ENCODE peak calls at places on chromosomes 1 and 21, in seven cellular contexts. I is H1, B is upper lobe of right lung, H is cardiac muscle cell, J is ovary, P is right lobe of liver, M is stomach. X is an unnamed sample.

GRCh38 chr1:163315773-163316374 is 5.9 kb upstream of the NUF2 start:
- DNase-seq in J (peak), B (no peak), I (no peak), M (peak), H (peak), P (no peak), X (no peak)

GRCh38 chr21:38088916-38089762 is 167.7 kb upstream of the KCNJ15 start:
- DNase-seq in B (no peak), I (no peak), M (no peak), P (no peak), H (no peak), J (no peak), X (no peak)

GRCh38 chr1:29688477-29689365 is 452.4 kb downstream of the PTPRU start:
- DNase-seq in H (no peak), M (no peak), P (peak), J (no peak), I (no peak), B (peak), X (no peak)

GRCh38 chr1:91795601-91796389 is 90.2 kb downstream of the TGFBR3 start:
- DNase-seq in M (no peak), J (no peak), I (no peak), H (no peak), B (no peak), P (no peak), X (no peak)

GRCh38 chr1:175690298-175690697 is 53.1 kb downstream of the TNR start:
- DNase-seq in H (no peak), I (no peak), P (no peak), J (no peak), M (no peak), B (no peak), X (no peak)

GRCh38 chr1:195981448-195982139 is 626.6 kb downstream of the KCNT2 start:
- DNase-seq in P (no peak), I (no peak), J (no peak), B (no peak), M (no peak), H (no peak), X (no peak)

GRCh38 chr1:7679873-7680790 is 91.0 kb upstream of the VAMP3 start:
- DNase-seq in B (peak), I (no peak), J (peak), P (no peak), M (peak), H (peak), X (no peak)

GRCh38 chr1:204141131-204141530 is 10.7 kb downstream of the ETNK2 start:
- DNase-seq in P (no peak), B (no peak), I (no peak), M (no peak), H (no peak), J (no peak), X (no peak)

GRCh38 chr1:226702318-226702956 is 36.6 kb downstream of the ITPKB start:
- DNase-seq in J (no peak), H (no peak), B (no peak), M (no peak), P (no peak), I (no peak), X (no peak)

GRCh38 chr1:181504294-181505115 is 21.2 kb downstream of the CACNA1E start:
- DNase-seq in H (peak), P (no peak), M (no peak), I (peak), B (no peak), J (no peak), X (no peak)

GRCh38 chr1:209585672-209586071 is 2.2 kb downstream of the CAMK1G start:
- DNase-seq in J (peak), I (no peak), M (peak), P (no peak), B (peak), H (peak), X (no peak)
- H3K4me3 ChIP-seq in J (no peak), I (peak), M (no peak), P (no peak), B (no peak), H (peak), X (peak)

GRCh38 chr1:25732821-25733220 is 67.2 kb upstream of the SELENON start:
- DNase-seq in I (no peak), B (peak), J (no peak), M (no peak), H (no peak), P (no peak), X (no peak)

GRCh38 chr1:25731626-25732370 is 68.2 kb upstream of the SELENON start:
- DNase-seq in I (no peak), H (no peak), M (no peak), P (no peak), B (peak), J (no peak), X (no peak)

GRCh38 chr1:25729774-25730173 is 70.2 kb upstream of the SELENON start:
- DNase-seq in I (no peak), B (no peak), J (no peak), M (no peak), P (no peak), H (no peak), X (no peak)

GRCh38 chr1:25729045-25729444 is 70.9 kb upstream of the SELENON start:
- DNase-seq in P (no peak), H (no peak), M (no peak), I (no peak), B (no peak), J (no peak), X (no peak)

GRCh38 chr1:25731148-25731547 is 68.8 kb upstream of the SELENON start:
- DNase-seq in B (no peak), P (no peak), H (no peak), M (no peak), J (no peak), I (no peak), X (no peak)
- H3K27ac ChIP-seq in B (no peak), P (no peak), H (no peak), M (no peak), J (no peak), I (no peak), X (no peak)

GRCh38 chr1:14599173-14599754 is 779 bp downstream of the KAZN start:
- DNase-seq in B (no peak), J (no peak), M (no peak), I (no peak), P (no peak), H (peak), X (no peak)

GRCh38 chr1:14598007-14598497 is 433 bp upstream of the KAZN start:
- DNase-seq in H (peak), B (no peak), J (no peak), P (no peak), M (no peak), I (no peak), X (no peak)

GRCh38 chr1:14598498-14599172 is at the start of gene KAZN:
- DNase-seq in P (no peak), B (no peak), M (no peak), J (no peak), H (peak), I (no peak), X (no peak)

GRCh38 chr1:14600405-14601150 is 2.1 kb downstream of the KAZN start:
- DNase-seq in I (no peak), B (no peak), J (no peak), P (no peak), H (peak), M (no peak), X (no peak)

DNA sequence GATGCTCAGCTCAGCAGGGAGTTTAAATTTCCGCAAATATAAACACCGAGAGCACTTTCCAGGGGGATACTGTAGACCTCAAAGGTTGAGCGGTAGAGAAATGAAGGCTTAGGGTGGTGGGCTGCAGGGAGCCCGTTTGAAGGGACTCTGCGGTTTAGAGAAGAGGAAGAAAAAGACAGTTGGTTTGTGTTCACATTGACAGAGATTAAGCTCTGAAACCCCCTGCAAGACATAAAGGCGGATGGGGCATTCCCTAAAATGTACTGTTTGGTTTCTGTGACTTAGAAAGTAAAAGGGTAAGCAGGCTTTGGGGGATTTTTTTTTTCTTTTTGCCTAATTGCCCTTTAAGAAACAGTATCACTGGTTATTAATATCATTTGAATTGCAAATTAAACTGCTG is 1.3 kb downstream of the KAZN start:
- DNase-seq in J (no peak), B (no peak), M (no peak), P (no peak), I (no peak), H (no peak), X (no peak)
- H3K4me3 ChIP-seq in J (no peak), B (peak), M (peak), P (no peak), I (peak), H (peak), X (peak)

GRCh38 chr1:236558069-236558468 is 34.3 kb downstream of the LGALS8 start:
- DNase-seq in I (no peak), M (no peak), B (no peak), P (no peak), J (no peak), H (no peak), X (no peak)
- H3K27ac ChIP-seq in I (no peak), M (no peak), B (no peak), P (no peak), J (no peak), H (no peak), X (no peak)

GRCh38 chr1:28247603-28248272 is 11.6 kb upstream of the SESN2 start:
- DNase-seq in H (no peak), M (no peak), B (no peak), I (no peak), J (no peak), P (no peak), X (no peak)
- H3K4me3 ChIP-seq in H (peak), M (peak), B (peak), I (peak), J (peak), P (no peak), X (peak)

DNA sequence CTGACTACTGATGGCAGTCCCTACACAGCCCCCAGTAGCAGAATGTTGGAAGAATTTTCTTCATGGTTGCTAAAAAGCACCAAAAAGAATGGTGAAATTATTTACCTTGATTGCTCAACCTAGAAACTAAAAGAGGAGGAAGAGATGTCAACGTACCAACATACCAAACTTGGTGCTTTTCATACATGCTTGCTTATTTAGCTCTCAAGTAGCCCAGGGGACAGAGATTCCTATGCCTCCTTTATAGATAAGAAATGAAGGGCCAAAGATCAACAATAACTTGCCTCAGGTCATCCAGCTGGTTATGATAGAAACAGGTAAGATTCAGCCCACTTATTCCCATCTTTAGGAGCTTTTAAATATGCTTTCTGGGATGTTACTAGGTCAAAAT is 170.6 kb downstream of the PIGK start:
- DNase-seq in H (no peak), I (no peak), M (no peak), B (no peak), P (no peak), J (no peak), X (no peak)
- H3K27ac ChIP-seq in H (no peak), I (no peak), M (no peak), B (no peak), P (no peak), J (no peak), X (no peak)

GRCh38 chr1:2322593-2323295 is 68.6 kb downstream of the MORN1 start:
- DNase-seq in P (no peak), H (no peak), M (no peak), B (no peak), I (no peak), J (peak), X (no peak)
- H3K4me3 ChIP-seq in P (no peak), H (no peak), M (no peak), B (peak), I (no peak), J (peak), X (peak)

GRCh38 chr1:156670791-156671190 is 6.4 kb downstream of the NES start:
- DNase-seq in M (no peak), H (no peak), B (no peak), P (no peak), I (no peak), J (no peak), X (no peak)

GRCh38 chr1:156675271-156675708 is 1.9 kb downstream of the NES start:
- DNase-seq in H (no peak), M (no peak), I (no peak), P (no peak), B (no peak), J (no peak), X (no peak)

GRCh38 chr1:156671804-156672203 is 5.4 kb downstream of the NES start:
- DNase-seq in B (no peak), J (no peak), M (no peak), P (no peak), I (no peak), H (no peak), X (no peak)

GRCh38 chr1:156675715-156676311 is 1.4 kb downstream of the NES start:
- DNase-seq in P (no peak), J (no peak), M (no peak), H (peak), B (no peak), I (no peak), X (no peak)

GRCh38 chr1:156673387-156674121 is 3.7 kb downstream of the NES start:
- DNase-seq in B (no peak), P (no peak), H (no peak), M (no peak), I (peak), J (no peak), X (no peak)
- H3K27ac ChIP-seq in B (no peak), P (no peak), H (peak), M (no peak), I (peak), J (no peak), X (peak)

DNA sequence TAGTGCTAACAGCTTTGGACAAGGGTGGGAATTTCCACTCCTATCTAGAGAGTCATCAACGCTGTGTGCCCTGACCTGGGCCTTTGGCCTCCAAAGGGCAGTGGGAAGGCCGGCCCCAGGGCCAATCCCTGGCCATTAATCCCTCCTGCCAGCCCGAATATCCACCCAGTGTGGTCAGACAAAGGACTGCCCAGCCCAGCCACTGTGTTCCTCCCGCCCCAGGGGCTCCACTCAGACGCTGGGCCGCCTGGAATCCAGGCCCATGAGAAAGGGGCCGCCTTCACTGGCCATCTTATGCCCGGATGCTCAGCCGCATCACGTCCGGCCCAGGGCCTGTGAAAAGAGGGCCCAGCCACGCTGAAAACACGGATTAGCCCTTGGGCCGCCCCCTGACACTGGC is 3.6 kb upstream of the FOXE3 start:
- DNase-seq in H (no peak), J (no peak), M (no peak), I (no peak), P (no peak), B (no peak), X (no peak)
- H3K4me3 ChIP-seq in H (no peak), J (no peak), M (no peak), I (no peak), P (no peak), B (no peak), X (no peak)

GRCh38 chr21:27421654-27422053 is 454.8 kb upstream of the ADAMTS5 start:
- DNase-seq in I (no peak), J (no peak), M (no peak), H (no peak), P (no peak), B (no peak), X (no peak)

GRCh38 chr21:27422435-27422834 is 455.5 kb upstream of the ADAMTS5 start:
- DNase-seq in P (no peak), H (no peak), J (no peak), I (no peak), B (no peak), M (no peak), X (no peak)

GRCh38 chr21:27423906-27424595 is 457.2 kb upstream of the ADAMTS5 start:
- DNase-seq in H (no peak), M (no peak), P (no peak), J (no peak), B (no peak), I (peak), X (no peak)

GRCh38 chr21:27424601-27425000 is 457.7 kb upstream of the ADAMTS5 start:
- DNase-seq in I (no peak), B (no peak), H (no peak), J (no peak), M (no peak), P (no peak), X (no peak)

GRCh38 chr21:27423073-27423472 is 456.2 kb upstream of the ADAMTS5 start:
- DNase-seq in P (no peak), I (no peak), H (no peak), M (peak), J (peak), B (no peak), X (peak)
- H3K27ac ChIP-seq in P (no peak), I (no peak), H (no peak), M (peak), J (no peak), B (peak), X (peak)